ENCODE peak calls at places on chromosomes 5 and 9, in six cellular contexts. D is body of pancreas, U is upper lobe of left lung, I is tibial nerve, S is IMR-90, C is lung. H is an unnamed sample.
A peak's percentile ranks its signal among the peaks of the same experiment; 100 is the strongest.

GRCh38 chr9:137301086-137301947 is 754 bp downstream of the NRARP start:
- DNase-seq in D (peak; percentile 68), U (no peak), I (no peak), S (peak; percentile 39), C (no peak), H (peak; percentile 58)

GRCh38 chr5:675111-675875 is 17.9 kb downstream of the TPPP start:
- DNase-seq in D (peak; percentile 2), U (peak; percentile 16), I (no peak), S (no peak), C (no peak), H (no peak)

GRCh38 chr5:132898094-132898493 is 24.6 kb downstream of the LEAP2 start:
- DNase-seq in D (no peak), U (no peak), I (no peak), S (no peak), C (no peak), H (no peak)

GRCh38 chr5:137703565-137703964 is 32.3 kb downstream of the KLHL3 start:
- DNase-seq in D (no peak), U (no peak), I (no peak), S (no peak), C (no peak), H (no peak)

GRCh38 chr5:60136841-60137240 is 243.3 kb upstream of the PDE4D start:
- DNase-seq in D (no peak), U (no peak), I (no peak), S (no peak), C (no peak), H (no peak)

GRCh38 chr9:93900436-93900819 is 54.7 kb downstream of the BARX1 start:
- DNase-seq in D (peak; percentile 4), U (peak; percentile 16), I (no peak), S (no peak), C (no peak), H (no peak)

GRCh38 chr5:94240616-94241287 is 377.7 kb downstream of the KIAA0825 start:
- DNase-seq in D (peak; percentile 12), U (no peak), I (peak; percentile 27), S (peak; percentile 38), C (no peak), H (peak; percentile 20)

GRCh38 chr5:141641634-141642278 is 5.0 kb downstream of the RELL2 start:
- DNase-seq in D (no peak), U (no peak), I (no peak), S (peak; percentile 61), C (no peak), H (peak; percentile 69)

GRCh38 chr5:1060535-1060981 is 51.3 kb downstream of the SLC12A7 start:
- DNase-seq in D (no peak), U (no peak), I (no peak), S (no peak), C (no peak), H (no peak)

GRCh38 chr9:26292943-26293342 is 599.7 kb downstream of the CAAP1 start:
- DNase-seq in D (no peak), U (no peak), I (no peak), S (peak; percentile 52), C (no peak), H (peak; percentile 41)

GRCh38 chr5:89028579-89029272 is 145.7 kb upstream of the MEF2C start:
- DNase-seq in D (no peak), U (no peak), I (no peak), S (peak; percentile 13), C (no peak), H (no peak)

GRCh38 chr9:3735251-3735650 is 209.4 kb upstream of the RFX3 start:
- DNase-seq in D (no peak), U (no peak), I (no peak), S (no peak), C (no peak), H (no peak)

GRCh38 chr9:98215821-98216220 is 23.4 kb upstream of the CORO2A start:
- DNase-seq in D (no peak), U (no peak), I (no peak), S (no peak), C (no peak), H (peak; percentile 39)

GRCh38 chr9:121859646-121860045 is 208.2 kb downstream of the DAB2IP start:
- DNase-seq in D (no peak), U (no peak), I (no peak), S (no peak), C (no peak), H (no peak)

GRCh38 chr9:116087246-116087645 is 66.3 kb upstream of the PAPPA start:
- DNase-seq in D (peak; percentile 24), U (peak; percentile 86), I (peak; percentile 7), S (peak; percentile 86), C (peak; percentile 42), H (peak; percentile 94)

GRCh38 chr9:104280216-104280585 is 186.1 kb downstream of the SMC2 start:
- DNase-seq in D (no peak), U (no peak), I (no peak), S (no peak), C (no peak), H (peak; percentile 21)

DNA sequence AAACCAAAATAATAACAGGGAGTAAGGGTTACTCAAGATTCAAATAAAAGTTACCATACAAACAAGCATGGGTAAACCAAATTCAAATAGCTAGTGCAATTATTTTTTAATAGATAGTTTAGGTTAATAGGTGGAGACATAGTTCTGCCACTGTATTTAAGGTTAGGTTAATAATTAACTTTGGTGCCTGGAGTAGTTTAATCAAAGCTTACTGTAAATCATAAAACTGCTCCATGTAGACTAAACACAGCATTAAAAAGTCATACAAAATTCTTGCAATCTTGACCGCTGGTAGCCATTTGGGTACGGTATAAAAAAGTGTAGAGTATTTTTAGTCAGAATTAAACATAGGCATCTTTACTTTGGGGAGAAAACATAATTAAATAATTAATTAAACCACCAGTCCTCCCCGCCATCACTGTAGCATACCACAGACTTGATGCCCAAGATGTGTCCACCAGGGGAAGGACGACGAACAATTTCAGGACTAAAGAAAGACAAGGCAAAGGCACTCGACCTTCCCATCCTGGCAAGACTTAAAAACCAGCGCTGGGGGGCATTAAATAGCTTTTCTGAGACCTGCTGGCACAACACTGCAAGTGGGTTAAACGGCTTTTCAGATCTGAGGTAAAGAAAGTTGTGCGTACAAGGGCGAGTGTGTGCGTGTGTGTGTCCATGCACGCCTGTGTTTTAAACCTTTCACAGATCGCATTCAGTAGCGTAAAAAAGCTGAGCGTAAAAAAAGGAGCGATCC is 2.9 kb downstream of the SEMA6A start:
- DNase-seq in D (no peak), U (no peak), I (no peak), S (no peak), C (no peak), H (no peak)
- H3K4me3 ChIP-seq in D (no peak overlapping the region), U (peak overlapping the region; percentile 66), I (peak overlapping the region; percentile 75), S (no peak overlapping the region), C (peak overlapping the region; percentile 69), H (no peak overlapping the region)

GRCh38 chr5:50440651-50441478 is at the start of gene EMB:
- DNase-seq in D (peak; percentile 41), U (peak; percentile 81), I (no peak), S (no peak), C (peak; percentile 69), H (peak; percentile 1)
- TF ChIP-seq CTCF in D (no peak), U (no peak), I (no peak), S (no peak), C (no peak), H (no peak)

GRCh38 chr5:115602585-115603125 is 376 bp upstream of the TICAM2 start:
- DNase-seq in D (no peak), U (no peak), I (no peak), S (no peak), C (no peak), H (no peak)
- H3K4me3 ChIP-seq in D (peak overlapping the region; percentile 90), U (peak overlapping the region; percentile 61), I (peak overlapping the region; percentile 86), S (peak overlapping the region; percentile 94), C (peak overlapping the region; percentile 84), H (peak overlapping the region; percentile 70)

GRCh38 chr5:154940772-154941620 is at the start of gene MRPL22:
- DNase-seq in D (peak; percentile 94), U (peak; percentile 91), I (peak; percentile 96), S (peak; percentile 93), C (peak; percentile 95), H (peak; percentile 96)
- TF ChIP-seq CTCF in D (peak; percentile 20), U (peak; percentile 59), I (no peak), S (no peak), C (no peak), H (no peak)

GRCh38 chr9:76395381-76395780 is 1.2 kb upstream of the RFK start:
- DNase-seq in D (no peak), U (no peak), I (no peak), S (no peak), C (no peak), H (no peak)
- H3K4me3 ChIP-seq in D (no peak overlapping the region), U (peak overlapping the region; percentile 78), I (peak overlapping the region; percentile 66), S (no peak overlapping the region), C (no peak overlapping the region), H (peak overlapping the region; percentile 88)

DNA sequence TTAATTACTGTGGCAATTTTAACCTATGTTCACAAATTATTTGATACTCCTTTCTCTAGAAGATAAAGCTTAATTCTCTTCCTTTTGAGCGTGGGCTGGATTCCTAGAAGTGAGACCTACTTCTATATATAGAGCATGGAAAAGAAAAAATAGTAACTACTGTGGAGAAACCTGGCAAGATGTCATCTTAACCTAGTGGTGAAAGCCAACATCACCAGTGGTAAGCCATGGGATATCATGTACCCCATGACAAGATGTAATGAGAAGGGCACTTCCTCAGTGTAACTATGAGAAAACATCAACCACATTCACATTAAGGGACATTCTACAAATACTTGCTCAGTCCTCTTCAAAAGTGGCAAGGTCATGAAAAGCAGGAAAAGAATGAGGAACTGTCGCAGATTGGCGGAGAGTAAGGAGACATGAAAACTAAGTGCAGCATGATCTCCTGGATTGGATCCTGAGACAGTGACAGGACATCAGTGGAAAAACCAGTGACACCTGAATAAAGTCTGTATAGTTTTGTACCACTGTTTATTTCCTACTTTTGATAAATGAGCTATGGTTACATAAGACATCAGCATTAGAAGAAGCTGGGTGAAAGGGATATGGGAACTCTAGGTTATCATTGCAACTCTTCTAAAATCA is 65.4 kb downstream of the PRRC1 start:
- DNase-seq in D (no peak), U (no peak), I (no peak), S (no peak), C (no peak), H (no peak)
- TF ChIP-seq CTCF in D (no peak), U (no peak), I (no peak), S (no peak), C (no peak), H (no peak)

DNA sequence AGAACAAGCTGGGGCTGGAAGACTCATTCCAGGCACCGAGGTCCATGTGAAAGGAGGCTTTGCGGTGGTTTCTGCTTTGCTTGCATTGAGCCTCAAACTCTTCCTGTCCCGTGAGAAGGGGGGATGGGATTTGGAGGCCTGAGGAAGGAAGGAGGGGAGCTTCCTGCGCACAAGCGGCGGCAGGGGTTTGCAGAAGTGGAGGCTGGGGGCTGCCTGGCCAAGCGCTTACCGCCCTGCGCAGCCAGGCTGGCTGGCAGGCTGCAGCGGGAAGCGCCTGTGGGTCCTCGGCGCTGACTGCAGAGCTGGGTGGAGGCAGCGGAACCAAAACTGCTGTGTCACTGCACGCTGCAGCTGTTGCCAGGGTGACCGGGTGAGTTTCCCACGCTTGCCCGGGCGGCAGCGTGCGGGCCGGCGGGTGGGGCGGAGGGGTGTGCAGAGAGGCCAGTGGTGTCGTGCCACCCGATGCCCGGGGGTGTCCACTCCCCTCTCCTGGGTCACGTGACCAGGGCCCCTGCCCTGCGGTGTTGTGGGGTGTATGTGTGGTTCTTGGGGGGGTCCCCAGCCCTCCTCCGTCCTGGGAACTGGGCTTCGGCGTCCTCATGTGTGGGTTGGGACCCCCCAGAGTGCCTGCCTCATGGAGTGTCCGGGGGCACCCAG is 81.0 kb downstream of the RXRA start:
- DNase-seq in D (peak; percentile 92), U (peak; percentile 95), I (peak; percentile 74), S (peak; percentile 90), C (peak; percentile 90), H (peak; percentile 94)
- H3K4me3 ChIP-seq in D (no peak overlapping the region), U (peak overlapping the region; percentile 12), I (peak overlapping the region; percentile 26), S (peak overlapping the region; percentile 12), C (no peak overlapping the region), H (peak overlapping the region; percentile 33)